ENCODE peak calls at places on chromosomes 12 and 14, in ten cellular contexts. One of them, this sample, is unnamed.

GRCh38 chr12:92551853-92552397 is 150.9 kb upstream of the PLEKHG7 start:
- DNase-seq in vagina: no peak
- DNase-seq in A549: peak
- DNase-seq in HepG2: no peak
- DNase-seq in NB4: peak
- DNase-seq in ovary: no peak
- DNase-seq in esophagus muscularis mucosa: no peak
- DNase-seq in HCT116: no peak
- DNase-seq in GM12892: peak
- DNase-seq in breast epithelium: no peak
- DNase-seq in this sample: no peak

GRCh38 chr12:41709463-41710285 is 435.0 kb downstream of the GXYLT1 start:
- DNase-seq in HCT116: no peak
- DNase-seq in GM12892: no peak
- DNase-seq in breast epithelium: no peak
- DNase-seq in esophagus muscularis mucosa: no peak
- DNase-seq in A549: peak
- DNase-seq in ovary: no peak
- DNase-seq in vagina: no peak
- DNase-seq in NB4: no peak
- DNase-seq in HepG2: no peak
- DNase-seq in this sample: no peak

GRCh38 chr12:56840922-56841321 is 77.8 kb downstream of the HSD17B6 start:
- DNase-seq in ovary: peak
- DNase-seq in NB4: no peak
- DNase-seq in breast epithelium: no peak
- DNase-seq in A549: no peak
- DNase-seq in vagina: no peak
- DNase-seq in HepG2: no peak
- DNase-seq in GM12892: no peak
- DNase-seq in esophagus muscularis mucosa: no peak
- DNase-seq in HCT116: no peak
- DNase-seq in this sample: no peak

GRCh38 chr14:72710212-72710611 is 183.7 kb downstream of the DPF3 start:
- DNase-seq in HCT116: no peak
- DNase-seq in GM12892: no peak
- DNase-seq in HepG2: no peak
- DNase-seq in ovary: no peak
- DNase-seq in esophagus muscularis mucosa: no peak
- DNase-seq in vagina: no peak
- DNase-seq in A549: no peak
- DNase-seq in breast epithelium: no peak
- DNase-seq in NB4: no peak
- DNase-seq in this sample: peak

GRCh38 chr14:61540931-61541330 is 154.4 kb upstream of the HIF1A start:
- DNase-seq in HCT116: no peak
- DNase-seq in vagina: no peak
- DNase-seq in NB4: no peak
- DNase-seq in HepG2: no peak
- DNase-seq in GM12892: no peak
- DNase-seq in esophagus muscularis mucosa: no peak
- DNase-seq in ovary: no peak
- DNase-seq in A549: no peak
- DNase-seq in breast epithelium: no peak
- DNase-seq in this sample: no peak

GRCh38 chr14:28763914-28764848 is 2.4 kb upstream of the FOXG1 start:
- DNase-seq in HCT116: no peak
- DNase-seq in ovary: no peak
- DNase-seq in vagina: no peak
- DNase-seq in GM12892: no peak
- DNase-seq in HepG2: no peak
- DNase-seq in esophagus muscularis mucosa: no peak
- DNase-seq in NB4: no peak
- DNase-seq in breast epithelium: no peak
- DNase-seq in A549: no peak
- DNase-seq in this sample: no peak

GRCh38 chr14:67833403-67833802 is 13.8 kb downstream of the RAD51B start:
- DNase-seq in esophagus muscularis mucosa: no peak
- DNase-seq in HepG2: no peak
- DNase-seq in vagina: no peak
- DNase-seq in NB4: no peak
- DNase-seq in breast epithelium: no peak
- DNase-seq in ovary: no peak
- DNase-seq in HCT116: no peak
- DNase-seq in GM12892: no peak
- DNase-seq in A549: no peak
- DNase-seq in this sample: no peak

GRCh38 chr12:28413455-28414109 is 223.3 kb downstream of the CCDC91 start:
- DNase-seq in HepG2: no peak
- DNase-seq in HCT116: no peak
- DNase-seq in ovary: no peak
- DNase-seq in vagina: no peak
- DNase-seq in NB4: no peak
- DNase-seq in GM12892: no peak
- DNase-seq in esophagus muscularis mucosa: no peak
- DNase-seq in A549: no peak
- DNase-seq in breast epithelium: no peak
- DNase-seq in this sample: no peak

DNA sequence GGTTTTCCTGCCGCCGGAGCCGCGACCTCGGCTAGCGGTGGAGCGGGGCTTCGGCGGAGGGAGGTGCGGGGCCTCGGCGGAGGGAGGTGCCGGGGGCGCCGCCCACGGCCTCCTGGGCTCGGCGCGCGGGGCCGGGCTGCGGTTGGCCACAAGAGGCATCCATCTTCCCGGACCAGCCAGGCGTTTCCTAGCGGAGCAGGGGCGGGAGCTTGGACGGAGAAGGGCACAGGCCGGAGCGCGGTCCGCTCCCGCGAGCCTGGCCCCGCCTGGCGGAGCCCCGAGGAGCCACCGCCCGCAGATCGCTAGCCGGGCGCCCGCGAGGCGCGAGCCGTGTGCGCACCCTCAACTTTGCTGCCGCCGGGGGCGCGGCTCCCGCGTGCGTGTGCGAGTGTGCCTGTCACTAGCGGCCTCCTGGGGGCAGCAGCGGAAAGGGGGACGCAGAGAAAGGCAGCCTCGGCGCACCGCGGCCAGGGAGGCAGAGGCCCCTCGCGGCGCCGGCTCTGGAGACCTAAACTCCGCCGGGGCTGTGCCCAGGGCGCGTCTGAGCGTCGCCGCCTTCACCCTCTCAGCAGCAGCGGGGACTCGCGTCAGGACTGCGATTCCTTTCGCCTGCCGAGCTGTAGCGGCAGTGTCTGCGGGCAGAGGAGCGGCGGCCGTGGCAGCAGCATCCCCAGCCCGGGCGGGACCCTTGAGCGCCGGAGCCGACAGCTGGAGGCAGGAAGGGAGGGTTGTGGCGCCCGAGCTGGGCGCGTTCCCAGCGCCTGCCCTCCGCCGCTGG is 698 bp upstream of the SRGAP1 start:
- DNase-seq in GM12892: peak
- DNase-seq in A549: peak
- DNase-seq in breast epithelium: peak
- DNase-seq in esophagus muscularis mucosa: peak
- DNase-seq in vagina: peak
- DNase-seq in NB4: peak
- DNase-seq in HepG2: peak
- DNase-seq in ovary: peak
- DNase-seq in HCT116: peak
- DNase-seq in this sample: peak
- TF ChIP-seq POLR2A in GM12892: no peak
- TF ChIP-seq POLR2A in A549: peak
- TF ChIP-seq POLR2A in breast epithelium: no peak
- TF ChIP-seq POLR2A in esophagus muscularis mucosa: no peak
- TF ChIP-seq POLR2A in vagina: peak
- TF ChIP-seq POLR2A in NB4: no peak
- TF ChIP-seq POLR2A in HepG2: peak
- TF ChIP-seq POLR2A in ovary: peak
- TF ChIP-seq POLR2A in HCT116: no peak
- TF ChIP-seq POLR2A in this sample: no peak

GRCh38 chr14:103700753-103701490 is 14.3 kb downstream of the XRCC3 start:
- DNase-seq in HCT116: no peak
- DNase-seq in GM12892: no peak
- DNase-seq in ovary: peak
- DNase-seq in A549: no peak
- DNase-seq in esophagus muscularis mucosa: no peak
- DNase-seq in vagina: no peak
- DNase-seq in NB4: no peak
- DNase-seq in HepG2: no peak
- DNase-seq in breast epithelium: no peak
- DNase-seq in this sample: no peak

GRCh38 chr14:103699901-103700752 is 15.1 kb downstream of the XRCC3 start:
- DNase-seq in HepG2: no peak
- DNase-seq in A549: no peak
- DNase-seq in esophagus muscularis mucosa: no peak
- DNase-seq in vagina: no peak
- DNase-seq in breast epithelium: no peak
- DNase-seq in NB4: no peak
- DNase-seq in HCT116: no peak
- DNase-seq in ovary: no peak
- DNase-seq in GM12892: no peak
- DNase-seq in this sample: no peak

GRCh38 chr14:103703433-103704385 is 11.5 kb downstream of the XRCC3 start:
- DNase-seq in NB4: no peak
- DNase-seq in breast epithelium: no peak
- DNase-seq in HCT116: no peak
- DNase-seq in GM12892: no peak
- DNase-seq in ovary: no peak
- DNase-seq in vagina: no peak
- DNase-seq in esophagus muscularis mucosa: no peak
- DNase-seq in A549: no peak
- DNase-seq in HepG2: no peak
- DNase-seq in this sample: no peak

GRCh38 chr14:103702497-103703432 is 12.5 kb downstream of the XRCC3 start:
- DNase-seq in A549: no peak
- DNase-seq in vagina: no peak
- DNase-seq in ovary: no peak
- DNase-seq in NB4: no peak
- DNase-seq in breast epithelium: no peak
- DNase-seq in GM12892: no peak
- DNase-seq in HCT116: no peak
- DNase-seq in HepG2: no peak
- DNase-seq in esophagus muscularis mucosa: no peak
- DNase-seq in this sample: no peak

DNA sequence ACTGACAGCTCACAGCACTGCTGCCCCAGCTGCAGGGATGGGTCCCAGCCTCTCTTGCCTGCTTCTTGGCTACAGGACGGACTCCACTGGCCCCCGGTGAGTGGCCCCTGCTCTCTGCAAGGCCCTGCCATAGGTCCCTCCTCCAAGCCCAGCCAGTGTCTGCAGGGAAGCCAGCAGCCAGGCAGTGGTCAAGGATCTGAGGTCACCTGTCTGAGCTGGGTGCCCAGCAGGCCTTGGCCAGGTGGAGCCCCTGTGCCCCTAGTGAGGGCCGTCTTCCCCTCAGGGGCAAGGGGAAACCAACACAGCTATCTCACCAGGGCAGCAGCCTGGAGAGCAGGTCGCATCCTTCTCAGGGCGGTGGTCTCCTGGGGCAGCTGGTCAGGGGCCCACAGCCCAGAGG is 13.2 kb downstream of the XRCC3 start:
- DNase-seq in HepG2: no peak
- DNase-seq in breast epithelium: no peak
- DNase-seq in vagina: no peak
- DNase-seq in GM12892: no peak
- DNase-seq in esophagus muscularis mucosa: no peak
- DNase-seq in HCT116: no peak
- DNase-seq in ovary: no peak
- DNase-seq in A549: no peak
- DNase-seq in NB4: no peak
- DNase-seq in this sample: no peak
- TF ChIP-seq POLR2A in HepG2: no peak
- TF ChIP-seq POLR2A in breast epithelium: no peak
- TF ChIP-seq POLR2A in vagina: no peak
- TF ChIP-seq POLR2A in GM12892: no peak
- TF ChIP-seq POLR2A in esophagus muscularis mucosa: no peak
- TF ChIP-seq POLR2A in HCT116: no peak
- TF ChIP-seq POLR2A in ovary: no peak
- TF ChIP-seq POLR2A in A549: no peak
- TF ChIP-seq POLR2A in NB4: no peak
- TF ChIP-seq POLR2A in this sample: no peak

DNA sequence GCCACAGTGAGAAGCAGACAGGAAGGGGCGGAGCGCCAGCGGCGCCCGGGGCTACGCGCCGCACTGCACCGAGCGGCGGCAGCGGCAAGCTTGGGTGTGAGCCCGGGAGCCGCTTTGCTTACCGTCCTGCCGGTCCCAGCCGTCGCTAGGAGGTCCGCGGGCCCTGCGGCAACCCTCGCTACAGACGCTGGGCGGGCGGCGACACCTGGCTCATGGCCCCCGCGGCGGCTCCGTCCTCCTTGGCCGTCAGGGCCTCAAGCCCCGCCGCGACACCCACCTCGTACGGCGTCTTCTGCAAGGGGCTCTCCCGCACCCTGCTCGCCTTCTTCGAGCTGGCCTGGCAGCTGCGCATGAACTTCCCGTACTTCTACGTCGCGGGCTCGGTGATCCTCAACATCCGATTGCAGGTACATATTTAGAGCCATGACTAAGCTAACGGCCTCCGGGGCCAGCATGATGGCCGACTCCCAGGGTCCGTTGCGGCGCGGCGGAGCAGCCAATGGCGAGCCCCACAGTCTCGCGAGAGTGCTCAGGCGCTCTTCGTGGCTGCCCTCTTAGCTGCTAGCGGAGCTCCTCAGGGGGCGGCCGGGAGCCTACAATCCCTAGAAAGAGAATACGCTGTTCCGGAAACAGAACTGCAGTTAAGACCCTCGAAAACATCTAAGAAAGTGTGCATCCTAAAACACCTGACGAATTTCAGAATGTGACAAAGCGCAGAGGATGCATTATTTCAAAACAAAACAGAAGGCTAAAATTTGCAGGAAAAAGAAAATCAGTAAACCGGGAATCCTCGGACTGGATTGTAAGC is at the start of gene SMIM10L1:
- DNase-seq in GM12892: peak
- DNase-seq in NB4: peak
- DNase-seq in breast epithelium: peak
- DNase-seq in esophagus muscularis mucosa: peak
- DNase-seq in vagina: peak
- DNase-seq in HCT116: peak
- DNase-seq in A549: peak
- DNase-seq in HepG2: peak
- DNase-seq in ovary: peak
- DNase-seq in this sample: peak
- TF ChIP-seq POLR2A in GM12892: peak
- TF ChIP-seq POLR2A in NB4: peak
- TF ChIP-seq POLR2A in breast epithelium: no peak
- TF ChIP-seq POLR2A in esophagus muscularis mucosa: peak
- TF ChIP-seq POLR2A in vagina: peak
- TF ChIP-seq POLR2A in HCT116: peak
- TF ChIP-seq POLR2A in A549: peak
- TF ChIP-seq POLR2A in HepG2: peak
- TF ChIP-seq POLR2A in ovary: peak
- TF ChIP-seq POLR2A in this sample: peak

DNA sequence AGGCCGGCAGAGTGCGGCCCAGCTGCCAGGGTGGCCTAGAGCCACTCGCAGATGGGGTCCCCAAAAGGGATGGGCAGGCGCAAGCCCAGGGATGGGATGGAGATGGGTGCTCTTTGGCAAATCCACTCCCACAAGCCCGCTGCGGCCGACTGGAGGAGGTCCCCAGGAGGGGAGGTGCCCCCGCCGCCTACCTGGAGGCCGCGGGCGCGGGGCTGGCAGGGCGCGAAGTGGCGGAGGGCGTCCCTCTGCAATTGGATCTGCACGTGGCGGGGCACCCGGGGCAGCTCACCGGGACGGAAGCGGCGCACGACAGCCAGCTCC is 730 bp downstream of the PPP1R3E start:
- DNase-seq in ovary: no peak
- DNase-seq in NB4: no peak
- DNase-seq in A549: no peak
- DNase-seq in breast epithelium: no peak
- DNase-seq in esophagus muscularis mucosa: no peak
- DNase-seq in HCT116: no peak
- DNase-seq in HepG2: no peak
- DNase-seq in GM12892: no peak
- DNase-seq in vagina: no peak
- DNase-seq in this sample: no peak
- TF ChIP-seq POLR2A in ovary: peak
- TF ChIP-seq POLR2A in NB4: peak
- TF ChIP-seq POLR2A in A549: peak
- TF ChIP-seq POLR2A in breast epithelium: peak
- TF ChIP-seq POLR2A in esophagus muscularis mucosa: peak
- TF ChIP-seq POLR2A in HCT116: peak
- TF ChIP-seq POLR2A in HepG2: peak
- TF ChIP-seq POLR2A in GM12892: peak
- TF ChIP-seq POLR2A in vagina: peak
- TF ChIP-seq POLR2A in this sample: peak

This sample was measured in sigmoid colon.